ENCODE peak calls at places on chromosomes 13 and 19, in seven cellular contexts. F is mammary epithelial cell, H is heart right ventricle, G is fibroblast of lung, Y is upper lobe of right lung, M is stomach, D is endodermal cell. J is an unnamed sample.

GRCh38 chr19:19053508-19054314 is 10.1 kb upstream of the SLC25A42 start:
- DNase-seq in F (no peak), H (peak; percentile 50), G (no peak), Y (peak; percentile 86), M (peak; percentile 70), D (peak; percentile 90), J (no peak)

GRCh38 chr19:5558101-5558621 is 9.6 kb downstream of the TINCR start:
- DNase-seq in F (peak; percentile 74), H (no peak), G (no peak), Y (no peak), M (no peak), D (no peak), J (peak; percentile 73)

GRCh38 chr19:46478356-46478986 is 7.1 kb upstream of the PNMA8A start:
- DNase-seq in F (peak; percentile 62), H (no peak), G (peak; percentile 83), Y (no peak), M (no peak), D (peak; percentile 68), J (no peak)

GRCh38 chr19:38654478-38655079 is 7.1 kb downstream of the ACTN4 start:
- DNase-seq in F (no peak), H (no peak), G (peak; percentile 52), Y (no peak), M (no peak), D (peak; percentile 77), J (no peak)

GRCh38 chr13:94464771-94465170 is 14.7 kb downstream of the DCT start:
- DNase-seq in F (no peak), H (no peak), G (peak; percentile 8), Y (no peak), M (no peak), D (peak; percentile 48), J (no peak)

GRCh38 chr13:46327256-46327655 is 59.8 kb downstream of the RUBCNL start:
- DNase-seq in F (no peak), H (no peak), G (no peak), Y (no peak), M (no peak), D (no peak), J (no peak)

GRCh38 chr13:33636955-33637670 is 180.8 kb upstream of the RFC3 start:
- DNase-seq in F (peak; percentile 49), H (no peak), G (peak; percentile 14), Y (no peak), M (no peak), D (no peak), J (no peak)

GRCh38 chr13:114339779-114340534 is 25.7 kb downstream of the CHAMP1 start:
- DNase-seq in F (peak; percentile 33), H (no peak), G (peak; percentile 26), Y (no peak), M (peak; percentile 53), D (no peak), J (peak; percentile 34)

GRCh38 chr19:21482863-21483276 is 22.5 kb upstream of the ZNF429 start:
- DNase-seq in F (no peak), H (peak; percentile 28), G (peak; percentile 24), Y (peak; percentile 83), M (peak; percentile 63), D (peak; percentile 80), J (no peak)

GRCh38 chr13:113548171-113548641 is 36.3 kb upstream of the TFDP1 start:
- DNase-seq in F (no peak), H (no peak), G (peak; percentile 85), Y (peak; percentile 60), M (no peak), D (peak; percentile 43), J (no peak)

GRCh38 chr13:43383488-43384165 is 360.2 kb downstream of the DNAJC15 start:
- DNase-seq in F (no peak), H (no peak), G (no peak), Y (no peak), M (no peak), D (peak; percentile 64), J (no peak)

GRCh38 chr19:57830071-57830602 is at the start of gene ZNF587B:
- DNase-seq in F (peak; percentile 42), H (peak; percentile 86), G (peak; percentile 57), Y (peak; percentile 67), M (peak; percentile 51), D (peak; percentile 97), J (no peak)

GRCh38 chr19:51572415-51572814 is 1.3 kb downstream of the ZNF175 start:
- DNase-seq in F (no peak), H (no peak), G (no peak), Y (no peak), M (no peak), D (no peak), J (no peak)

GRCh38 chr13:45092668-45093067 is 27.6 kb upstream of the GTF2F2 start:
- DNase-seq in F (peak; percentile 56), H (peak; percentile 7), G (peak; percentile 55), Y (no peak), M (no peak), D (no peak), J (no peak)

GRCh38 chr13:112131081-112131739 is 64.3 kb downstream of the SOX1 start:
- DNase-seq in F (no peak), H (no peak), G (no peak), Y (peak; percentile 45), M (peak; percentile 2), D (peak; percentile 46), J (no peak)

DNA sequence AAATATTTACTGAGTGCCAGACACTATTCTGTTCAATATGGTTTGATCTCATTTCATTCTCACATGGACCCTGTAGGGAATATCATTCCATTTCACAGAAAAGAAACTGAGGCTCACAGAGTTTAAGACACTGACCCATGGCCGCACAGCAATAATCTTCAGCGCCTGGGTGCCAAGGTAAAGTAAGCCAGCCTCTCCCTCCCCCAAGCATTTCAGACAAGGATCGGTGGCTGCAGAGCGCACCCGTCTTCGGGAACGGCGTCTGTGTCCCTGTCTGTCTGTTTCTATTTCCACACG is 4.3 kb upstream of the PDE4A start:
- DNase-seq in F (no peak), H (no peak), G (no peak), Y (no peak), M (no peak), D (no peak), J (no peak)
- H3K27ac ChIP-seq in F (no peak overlapping the region), H (no peak overlapping the region), G (peak overlapping the region; percentile 13), Y (peak overlapping the region; percentile 37), M (peak overlapping the region; percentile 62), D (no peak overlapping the region), J (peak overlapping the region; percentile 18)

DNA sequence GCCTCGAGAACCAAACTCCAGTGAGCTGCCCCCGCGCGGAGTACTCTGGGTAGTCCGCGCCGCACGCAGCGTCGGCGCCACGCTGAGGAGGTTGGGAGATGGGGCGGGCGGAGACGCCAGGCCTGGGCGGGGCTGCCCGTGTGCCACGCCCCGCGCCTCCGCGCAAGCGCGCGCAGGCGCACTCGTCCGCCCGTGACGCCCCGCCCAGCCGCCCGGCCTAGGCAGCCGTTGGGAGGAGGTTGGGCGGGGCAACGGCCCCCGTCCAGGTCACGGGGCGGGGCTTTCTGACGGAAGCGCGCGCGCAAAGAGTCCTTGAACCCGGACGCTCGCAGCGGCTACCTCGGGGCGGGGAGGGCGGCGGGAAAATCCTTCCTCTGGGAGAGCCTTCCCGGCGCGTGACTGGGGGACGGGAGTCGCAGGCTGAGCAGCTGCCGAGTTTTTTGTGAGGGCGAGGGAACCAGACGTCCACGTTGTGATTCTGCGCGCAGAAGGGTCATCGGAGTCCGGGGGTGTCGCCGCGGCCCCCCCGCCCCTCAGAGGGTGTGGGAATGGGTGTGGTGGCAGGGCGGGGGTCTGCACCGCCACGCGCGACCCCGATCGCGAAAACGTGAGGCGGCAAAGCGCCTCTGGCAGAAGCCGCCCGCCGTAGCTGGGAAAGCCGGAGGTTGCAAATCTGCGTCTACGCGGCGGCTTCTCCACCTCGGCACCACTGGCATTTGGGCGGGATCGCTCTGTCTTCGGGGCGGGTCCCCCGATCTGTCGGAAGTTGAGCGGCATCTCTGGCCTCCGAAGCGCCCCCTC is at the start of gene MED26:
- DNase-seq in F (peak; percentile 91), H (peak; percentile 95), G (peak; percentile 85), Y (peak; percentile 98), M (peak; percentile 96), D (peak; percentile 97), J (peak; percentile 100)
- TF ChIP-seq CTCF in F (peak; percentile 22), H (peak; percentile 14), G (no peak), Y (no peak), M (no peak), D (no peak), J (no peak)

DNA sequence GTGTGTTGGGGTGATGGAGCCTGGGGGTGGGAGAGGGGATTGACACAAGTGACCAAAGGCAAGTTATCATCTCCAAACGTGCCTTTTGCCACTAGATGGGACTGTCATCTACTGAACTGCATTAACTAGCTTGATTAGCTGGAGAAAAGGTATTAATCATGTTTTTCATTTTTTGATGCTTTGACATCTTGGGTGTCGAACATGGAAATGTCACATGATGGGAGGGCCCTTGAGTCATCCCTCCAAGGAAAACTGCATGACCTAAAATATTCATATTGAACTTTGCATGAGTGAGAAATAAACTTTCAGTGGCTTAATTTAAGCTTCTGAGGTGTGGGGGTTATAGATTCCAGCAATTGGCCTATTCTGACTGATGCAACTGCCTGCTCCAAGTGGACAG is 73.3 kb downstream of the ALOX5AP start:
- DNase-seq in F (no peak), H (no peak), G (no peak), Y (no peak), M (no peak), D (no peak), J (no peak)
- H3K27ac ChIP-seq in F (no peak overlapping the region), H (no peak overlapping the region), G (no peak overlapping the region), Y (no peak overlapping the region), M (no peak overlapping the region), D (no peak overlapping the region), J (no peak overlapping the region)

GRCh38 chr19:3575260-3575741 is 2.6 kb downstream of the HMG20B start:
- DNase-seq in F (no peak), H (no peak), G (no peak), Y (no peak), M (peak; percentile 42), D (peak; percentile 91), J (no peak)
- TF ChIP-seq CTCF in F (peak; percentile 74), H (no peak), G (peak; percentile 30), Y (no peak), M (no peak), D (peak; percentile 72), J (peak; percentile 37)

DNA sequence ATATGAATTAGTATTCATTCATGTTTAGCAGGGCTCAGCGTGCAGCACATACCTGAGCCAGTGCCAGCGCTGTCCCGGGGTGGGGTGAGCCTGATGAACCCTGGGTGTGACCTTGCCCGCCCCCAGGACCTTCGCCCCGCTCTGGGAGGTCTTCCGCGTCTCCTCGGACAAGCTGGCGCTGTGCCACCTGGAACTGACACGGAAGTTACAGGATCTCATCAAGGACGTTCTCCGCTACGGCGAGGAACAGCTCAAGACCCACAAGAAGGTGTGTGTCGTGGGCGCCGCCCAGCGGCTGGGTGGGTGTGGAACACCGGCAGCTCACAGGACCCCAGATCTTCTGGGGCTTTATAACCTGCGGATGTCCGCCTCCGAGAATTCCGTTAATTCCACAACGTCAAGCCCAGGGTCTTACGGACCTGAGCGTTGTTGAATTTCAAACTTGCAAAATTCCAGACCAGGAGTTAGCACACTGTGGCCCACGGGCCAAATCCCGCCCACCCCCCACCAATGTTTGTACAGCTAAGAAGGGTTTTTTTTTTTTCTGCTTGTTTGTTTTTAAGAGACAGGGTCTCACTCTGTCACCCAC is 15.4 kb downstream of the FCHO1 start:
- DNase-seq in F (peak; percentile 68), H (peak; percentile 70), G (peak; percentile 65), Y (peak; percentile 92), M (peak; percentile 89), D (peak; percentile 96), J (peak; percentile 71)
- H3K27ac ChIP-seq in F (no peak overlapping the region), H (no peak overlapping the region), G (no peak overlapping the region), Y (no peak overlapping the region), M (no peak overlapping the region), D (no peak overlapping the region), J (peak overlapping the region; percentile 71)